ENCODE peak calls at places on chromosomes 6 and 20, in four cellular contexts. Y is brain microvascular endothelial cell, Z is gastrocnemius medialis, E is endodermal cell. D is an unnamed sample.

GRCh38 chr6:159908535-159908934 is 17.7 kb downstream of the MAS1 start:
- DNase-seq in E (no peak), Y (no peak), Z (no peak), D (no peak)

GRCh38 chr6:121627761-121628160 is 192.3 kb downstream of the GJA1 start:
- DNase-seq in E (no peak), Y (no peak), Z (peak; percentile 12), D (no peak)

GRCh38 chr20:59831901-59832240 is 101.6 kb downstream of the SYCP2 start:
- DNase-seq in E (peak; percentile 43), Z (no peak), Y (no peak), D (no peak)

GRCh38 chr20:32017711-32018251 is 7.5 kb downstream of the CCM2L start:
- DNase-seq in Y (no peak), E (peak; percentile 97), Z (no peak), D (no peak)

GRCh38 chr20:57698191-57698866 is 11.5 kb downstream of the PMEPA1 start:
- DNase-seq in Z (no peak), E (no peak), Y (peak; percentile 98), D (no peak)

GRCh38 chr6:140871911-140872310 is 1260.8 kb upstream of the GJE1 start:
- DNase-seq in E (no peak), Z (no peak), Y (peak; percentile 42), D (no peak)

GRCh38 chr20:2838847-2839671 is 1.4 kb downstream of the PCED1A start:
- DNase-seq in Z (no peak), Y (no peak), E (no peak), D (no peak)

GRCh38 chr20:38246357-38247165 is 14.0 kb downstream of the KIAA1755 start:
- DNase-seq in E (no peak), Y (no peak), Z (peak; percentile 35), D (no peak)

GRCh38 chr20:20568604-20569205 is 143.7 kb downstream of the RALGAPA2 start:
- DNase-seq in Z (no peak), E (peak; percentile 51), Y (peak; percentile 27), D (no peak)

GRCh38 chr20:51597389-51598231 is 55.1 kb upstream of the NFATC2 start:
- DNase-seq in E (no peak), Z (no peak), Y (no peak), D (no peak)

GRCh38 chr6:19325335-19325789 is 511.8 kb upstream of the ID4 start:
- DNase-seq in Y (no peak), Z (no peak), E (no peak), D (no peak)

GRCh38 chr20:3410464-3410863 is 3.0 kb upstream of the DNAAF9 start:
- DNase-seq in Z (no peak), Y (no peak), E (no peak), D (no peak)

GRCh38 chr6:31161216-31162126 is 3.1 kb downstream of the TCF19 start:
- DNase-seq in Y (no peak), E (no peak), Z (no peak), D (no peak)
- TF ChIP-seq CTCF in Y (no peak), E (no peak), Z (no peak), D (no peak)

GRCh38 chr6:137950581-137950980 is 83.5 kb downstream of the TNFAIP3 start:
- DNase-seq in Y (no peak), E (no peak), Z (no peak), D (no peak)

GRCh38 chr6:137952247-137952646 is 85.2 kb downstream of the TNFAIP3 start:
- DNase-seq in Z (no peak), Y (no peak), E (no peak), D (no peak)

GRCh38 chr6:137949686-137950390 is 82.8 kb downstream of the TNFAIP3 start:
- DNase-seq in Z (no peak), E (no peak), Y (no peak), D (no peak)

GRCh38 chr6:137954253-137954652 is 87.2 kb downstream of the TNFAIP3 start:
- DNase-seq in Z (no peak), Y (no peak), E (no peak), D (no peak)

GRCh38 chr6:137951064-137951597 is 84.1 kb downstream of the TNFAIP3 start:
- DNase-seq in Z (no peak), E (no peak), Y (no peak), D (no peak)
- TF ChIP-seq CTCF in Z (no peak), E (no peak), Y (no peak), D (no peak)

DNA sequence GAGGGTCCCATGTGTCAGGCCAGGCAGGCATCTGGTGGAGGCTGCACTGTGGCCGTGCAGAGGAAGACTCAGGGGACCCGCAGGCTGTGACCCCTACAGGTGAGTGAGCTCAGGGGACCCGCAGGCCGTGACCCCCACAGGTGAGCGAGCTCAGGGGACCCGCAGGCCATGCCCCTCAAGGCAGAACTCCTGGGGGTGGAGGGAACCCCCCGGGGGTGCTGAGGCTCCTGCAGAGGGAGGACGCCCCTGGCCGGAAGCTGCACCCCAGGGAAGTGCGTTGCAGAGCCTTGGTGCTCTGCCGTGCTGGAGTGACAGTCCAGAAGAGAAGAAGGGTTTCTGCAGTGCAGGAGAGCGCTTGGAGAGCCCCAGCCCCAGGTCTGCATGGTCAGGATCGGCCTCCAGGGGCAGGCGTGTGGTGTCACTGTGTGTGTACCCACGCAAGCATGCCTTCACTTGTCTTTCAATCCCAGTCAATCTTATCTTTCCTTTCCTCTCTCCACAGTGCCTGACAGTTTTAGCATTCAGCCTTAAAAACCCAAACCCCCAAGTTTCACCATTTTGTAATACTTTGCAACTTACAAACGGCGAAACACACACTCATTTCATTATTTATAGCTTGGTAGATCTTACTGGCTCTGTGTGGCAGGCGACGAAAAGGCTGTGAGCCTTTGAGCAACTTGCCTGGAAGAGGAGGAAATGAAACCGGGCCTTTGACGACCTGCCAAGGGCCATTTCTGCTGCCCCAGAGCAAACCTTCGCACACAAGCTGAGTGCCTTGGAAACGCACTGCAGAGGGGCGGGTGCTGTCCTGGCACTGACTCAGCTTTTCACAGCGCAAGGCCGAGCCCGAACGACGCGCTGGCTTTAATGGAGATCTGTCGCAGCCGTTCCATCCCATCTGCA is 101.4 kb upstream of the AGPAT4 start:
- DNase-seq in Z (peak; percentile 58), Y (no peak), E (peak; percentile 85), D (no peak)
- TF ChIP-seq CTCF in Z (no peak), Y (peak; percentile 41), E (peak; percentile 73), D (no peak)

GRCh38 chr6:14968056-14968643 is 277.7 kb upstream of the JARID2 start:
- DNase-seq in Z (no peak), E (no peak), Y (no peak), D (no peak)

GRCh38 chr6:14969126-14969525 is 276.7 kb upstream of the JARID2 start:
- DNase-seq in E (no peak), Y (no peak), Z (no peak), D (no peak)

GRCh38 chr6:14974372-14974771 is 271.5 kb upstream of the JARID2 start:
- DNase-seq in Y (no peak), E (no peak), Z (no peak), D (no peak)

GRCh38 chr6:14975124-14975815 is 270.6 kb upstream of the JARID2 start:
- DNase-seq in Z (no peak), E (no peak), Y (no peak), D (no peak)

DNA sequence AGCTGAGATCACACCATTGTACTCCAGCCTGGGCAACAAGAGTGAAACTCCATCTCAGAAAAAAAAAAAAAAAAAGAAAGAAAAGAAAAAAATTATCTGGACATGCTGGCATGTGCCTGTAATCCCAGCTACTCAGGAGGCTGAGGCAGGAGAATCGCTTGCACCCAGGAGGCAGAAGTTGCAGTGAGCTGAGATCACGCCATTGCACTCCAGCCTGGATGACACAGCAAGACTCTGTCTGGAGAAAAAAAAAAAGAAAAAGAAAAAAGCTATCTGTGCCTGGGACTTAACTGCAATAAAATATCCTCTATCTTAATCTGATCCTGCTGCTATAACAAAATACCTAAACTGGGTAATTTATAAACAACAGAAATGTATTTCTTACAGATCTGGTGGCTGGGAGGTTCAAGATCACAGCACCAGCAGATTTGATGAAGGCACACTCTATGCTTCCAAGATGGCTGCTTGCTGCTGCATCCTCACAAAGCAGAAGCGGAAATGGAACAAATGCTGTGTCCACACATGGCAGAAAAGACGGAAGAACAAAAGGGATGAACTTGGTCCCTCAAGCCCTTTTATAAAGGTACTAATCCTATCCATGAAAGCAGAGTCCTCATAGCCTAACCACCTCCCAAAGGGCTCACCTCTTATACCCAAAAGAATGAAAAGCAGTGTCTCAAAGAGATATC is 273.3 kb upstream of the JARID2 start:
- DNase-seq in E (no peak), Z (no peak), Y (no peak), D (no peak)
- TF ChIP-seq CTCF in E (no peak), Z (no peak), Y (no peak), D (no peak)